ENCODE peak calls at places on chromosomes 11 and 22, in four cellular contexts. One of them, this sample, is unnamed.

GRCh38 chr11:62921573-62922188 is 518 bp upstream of the CHRM1 start:
- DNase-seq in WTC11: no peak
- DNase-seq in Caki2: no peak
- DNase-seq in stimulated activated CD4-positive, alpha-beta T cell treated with anti-CD3 and anti-CD28 coated beads, Interleukin-2, amount 100 ng/mL, for 48 hours: no peak
- DNase-seq in this sample: no peak

GRCh38 chr11:114171257-114172054 is 111.9 kb downstream of the ZBTB16 start:
- DNase-seq in WTC11: no peak
- DNase-seq in Caki2: no peak
- DNase-seq in stimulated activated CD4-positive, alpha-beta T cell treated with anti-CD3 and anti-CD28 coated beads, Interleukin-2, amount 100 ng/mL, for 48 hours: no peak
- DNase-seq in this sample: no peak

GRCh38 chr22:27991586-27992293 is 72.7 kb upstream of the PITPNB start:
- DNase-seq in WTC11: no peak
- DNase-seq in Caki2: no peak
- DNase-seq in stimulated activated CD4-positive, alpha-beta T cell treated with anti-CD3 and anti-CD28 coated beads, Interleukin-2, amount 100 ng/mL, for 48 hours: no peak
- DNase-seq in this sample: no peak

GRCh38 chr11:63564785-63565350 is 1.7 kb upstream of the PLAAT2 start:
- DNase-seq in WTC11: no peak
- DNase-seq in Caki2: peak
- DNase-seq in stimulated activated CD4-positive, alpha-beta T cell treated with anti-CD3 and anti-CD28 coated beads, Interleukin-2, amount 100 ng/mL, for 48 hours: no peak
- DNase-seq in this sample: no peak

GRCh38 chr22:28105396-28105795 is 186.3 kb upstream of the PITPNB start:
- DNase-seq in WTC11: no peak
- DNase-seq in Caki2: no peak
- DNase-seq in stimulated activated CD4-positive, alpha-beta T cell treated with anti-CD3 and anti-CD28 coated beads, Interleukin-2, amount 100 ng/mL, for 48 hours: no peak
- DNase-seq in this sample: no peak

GRCh38 chr11:32213223-32213622 is 122.3 kb downstream of the RCN1 start:
- DNase-seq in WTC11: no peak
- DNase-seq in Caki2: peak
- DNase-seq in stimulated activated CD4-positive, alpha-beta T cell treated with anti-CD3 and anti-CD28 coated beads, Interleukin-2, amount 100 ng/mL, for 48 hours: peak
- DNase-seq in this sample: no peak

GRCh38 chr11:126702987-126703386 is 297.6 kb downstream of the KIRREL3 start:
- DNase-seq in WTC11: no peak
- DNase-seq in Caki2: no peak
- DNase-seq in stimulated activated CD4-positive, alpha-beta T cell treated with anti-CD3 and anti-CD28 coated beads, Interleukin-2, amount 100 ng/mL, for 48 hours: no peak
- DNase-seq in this sample: no peak

GRCh38 chr22:50734343-50734771 is 3.6 kb upstream of the ACR start:
- DNase-seq in WTC11: peak
- DNase-seq in Caki2: no peak
- DNase-seq in stimulated activated CD4-positive, alpha-beta T cell treated with anti-CD3 and anti-CD28 coated beads, Interleukin-2, amount 100 ng/mL, for 48 hours: no peak
- DNase-seq in this sample: peak

GRCh38 chr11:62446091-62446490 is 27.3 kb downstream of the SCGB1A1 start:
- DNase-seq in WTC11: no peak
- DNase-seq in Caki2: no peak
- DNase-seq in stimulated activated CD4-positive, alpha-beta T cell treated with anti-CD3 and anti-CD28 coated beads, Interleukin-2, amount 100 ng/mL, for 48 hours: no peak
- DNase-seq in this sample: no peak

GRCh38 chr11:62544521-62545436 is 1.8 kb downstream of the AHNAK start:
- DNase-seq in WTC11: no peak
- DNase-seq in Caki2: no peak
- DNase-seq in stimulated activated CD4-positive, alpha-beta T cell treated with anti-CD3 and anti-CD28 coated beads, Interleukin-2, amount 100 ng/mL, for 48 hours: no peak
- DNase-seq in this sample: no peak

GRCh38 chr11:72876147-72876546 is 61.9 kb downstream of the ATG16L2 start:
- DNase-seq in WTC11: no peak
- DNase-seq in Caki2: no peak
- DNase-seq in stimulated activated CD4-positive, alpha-beta T cell treated with anti-CD3 and anti-CD28 coated beads, Interleukin-2, amount 100 ng/mL, for 48 hours: no peak
- DNase-seq in this sample: no peak

GRCh38 chr22:35645646-35646045 is 2.6 kb upstream of the APOL6 start:
- DNase-seq in WTC11: no peak
- DNase-seq in Caki2: no peak
- DNase-seq in stimulated activated CD4-positive, alpha-beta T cell treated with anti-CD3 and anti-CD28 coated beads, Interleukin-2, amount 100 ng/mL, for 48 hours: no peak
- DNase-seq in this sample: peak

GRCh38 chr11:58024601-58025091 is 965 bp downstream of the OR9Q1 start:
- DNase-seq in WTC11: no peak
- DNase-seq in Caki2: peak
- DNase-seq in stimulated activated CD4-positive, alpha-beta T cell treated with anti-CD3 and anti-CD28 coated beads, Interleukin-2, amount 100 ng/mL, for 48 hours: no peak
- DNase-seq in this sample: no peak

GRCh38 chr11:47342854-47343253 is 9.6 kb downstream of the MYBPC3 start:
- DNase-seq in WTC11: no peak
- DNase-seq in Caki2: no peak
- DNase-seq in stimulated activated CD4-positive, alpha-beta T cell treated with anti-CD3 and anti-CD28 coated beads, Interleukin-2, amount 100 ng/mL, for 48 hours: no peak
- DNase-seq in this sample: no peak

GRCh38 chr11:114562166-114562916 is 2.7 kb upstream of the NXPE1 start:
- DNase-seq in WTC11: no peak
- DNase-seq in Caki2: no peak
- DNase-seq in stimulated activated CD4-positive, alpha-beta T cell treated with anti-CD3 and anti-CD28 coated beads, Interleukin-2, amount 100 ng/mL, for 48 hours: no peak
- DNase-seq in this sample: no peak

GRCh38 chr11:109641549-109641948 is 219.6 kb downstream of the C11orf87 start:
- DNase-seq in WTC11: peak
- DNase-seq in Caki2: peak
- DNase-seq in stimulated activated CD4-positive, alpha-beta T cell treated with anti-CD3 and anti-CD28 coated beads, Interleukin-2, amount 100 ng/mL, for 48 hours: no peak
- DNase-seq in this sample: no peak

GRCh38 chr11:40293655-40294342 is 1165.7 kb downstream of the LRRC4C start:
- DNase-seq in WTC11: peak
- DNase-seq in Caki2: peak
- DNase-seq in stimulated activated CD4-positive, alpha-beta T cell treated with anti-CD3 and anti-CD28 coated beads, Interleukin-2, amount 100 ng/mL, for 48 hours: peak
- DNase-seq in this sample: peak

GRCh38 chr11:1481861-1482441 is 4.6 kb downstream of the MOB2 start:
- DNase-seq in WTC11: no peak
- DNase-seq in Caki2: no peak
- DNase-seq in stimulated activated CD4-positive, alpha-beta T cell treated with anti-CD3 and anti-CD28 coated beads, Interleukin-2, amount 100 ng/mL, for 48 hours: no peak
- DNase-seq in this sample: no peak

GRCh38 chr11:16392646-16393045 is 36.3 kb upstream of the SOX6 start:
- DNase-seq in WTC11: no peak
- DNase-seq in Caki2: no peak
- DNase-seq in stimulated activated CD4-positive, alpha-beta T cell treated with anti-CD3 and anti-CD28 coated beads, Interleukin-2, amount 100 ng/mL, for 48 hours: no peak
- DNase-seq in this sample: no peak

GRCh38 chr22:19063581-19064353 is 58.4 kb downstream of the DGCR2 start:
- DNase-seq in WTC11: no peak
- DNase-seq in Caki2: no peak
- DNase-seq in stimulated activated CD4-positive, alpha-beta T cell treated with anti-CD3 and anti-CD28 coated beads, Interleukin-2, amount 100 ng/mL, for 48 hours: no peak
- DNase-seq in this sample: no peak

GRCh38 chr11:10301656-10302293 is 3.1 kb upstream of the ADM start:
- DNase-seq in WTC11: no peak
- DNase-seq in Caki2: peak
- DNase-seq in stimulated activated CD4-positive, alpha-beta T cell treated with anti-CD3 and anti-CD28 coated beads, Interleukin-2, amount 100 ng/mL, for 48 hours: no peak
- DNase-seq in this sample: no peak

This sample was measured in osteocyte.